ENCODE peak calls at places on chromosomes 4 and X, in ten cellular contexts. One of them, this sample, is unnamed.
A peak's percentile ranks its signal among the peaks of the same experiment; 100 is the strongest.

GRCh38 chr4:90536408-90536807 is 409.2 kb downstream of the CCSER1 start:
- DNase-seq in RWPE1: no peak
- DNase-seq in CD4-positive, alpha-beta T cell: no peak
- DNase-seq in foreskin fibroblast: no peak
- DNase-seq in tibial artery: no peak
- DNase-seq in BJ: no peak
- DNase-seq in spleen: no peak
- DNase-seq in uterus: no peak
- DNase-seq in fibroblast of pulmonary artery: no peak
- DNase-seq in neural progenitor cell: no peak
- DNase-seq in this sample: no peak

GRCh38 chr4:168432419-168433146 is 47.7 kb downstream of the DDX60L start:
- DNase-seq in CD4-positive, alpha-beta T cell: no peak
- DNase-seq in neural progenitor cell: no peak
- DNase-seq in uterus: no peak
- DNase-seq in foreskin fibroblast: no peak
- DNase-seq in RWPE1: no peak
- DNase-seq in spleen: no peak
- DNase-seq in fibroblast of pulmonary artery: no peak
- DNase-seq in BJ: no peak
- DNase-seq in tibial artery: no peak
- DNase-seq in this sample: no peak

GRCh38 chr4:85496933-85497332 is 22.0 kb downstream of the ARHGAP24 start:
- DNase-seq in RWPE1: peak; percentile 67
- DNase-seq in foreskin fibroblast: peak; percentile 91
- DNase-seq in fibroblast of pulmonary artery: peak; percentile 66
- DNase-seq in CD4-positive, alpha-beta T cell: no peak
- DNase-seq in tibial artery: no peak
- DNase-seq in spleen: no peak
- DNase-seq in BJ: peak; percentile 58
- DNase-seq in uterus: no peak
- DNase-seq in neural progenitor cell: no peak
- DNase-seq in this sample: no peak

GRCh38 chrX:22395372-22395771 is 122.7 kb downstream of the CBLL2 start:
- DNase-seq in RWPE1: peak; percentile 34
- DNase-seq in fibroblast of pulmonary artery: peak; percentile 35
- DNase-seq in CD4-positive, alpha-beta T cell: no peak
- DNase-seq in uterus: no peak
- DNase-seq in BJ: no peak
- DNase-seq in neural progenitor cell: no peak
- DNase-seq in spleen: no peak
- DNase-seq in foreskin fibroblast: peak; percentile 22
- DNase-seq in tibial artery: no peak
- DNase-seq in this sample: no peak

GRCh38 chr4:108830509-108831244 is 67.8 kb upstream of the ETNPPL start:
- DNase-seq in uterus: no peak
- DNase-seq in BJ: no peak
- DNase-seq in tibial artery: no peak
- DNase-seq in foreskin fibroblast: peak; percentile 36
- DNase-seq in spleen: no peak
- DNase-seq in fibroblast of pulmonary artery: peak; percentile 57
- DNase-seq in RWPE1: no peak
- DNase-seq in CD4-positive, alpha-beta T cell: no peak
- DNase-seq in neural progenitor cell: no peak
- DNase-seq in this sample: no peak

GRCh38 chr4:12689457-12689856 is 794.7 kb downstream of the RAB28 start:
- DNase-seq in foreskin fibroblast: no peak
- DNase-seq in neural progenitor cell: no peak
- DNase-seq in uterus: no peak
- DNase-seq in CD4-positive, alpha-beta T cell: no peak
- DNase-seq in BJ: no peak
- DNase-seq in RWPE1: no peak
- DNase-seq in spleen: no peak
- DNase-seq in fibroblast of pulmonary artery: no peak
- DNase-seq in tibial artery: no peak
- DNase-seq in this sample: no peak

GRCh38 chr4:88037936-88038335 is 30.5 kb downstream of the PKD2 start:
- DNase-seq in foreskin fibroblast: no peak
- DNase-seq in RWPE1: no peak
- DNase-seq in CD4-positive, alpha-beta T cell: no peak
- DNase-seq in neural progenitor cell: no peak
- DNase-seq in uterus: no peak
- DNase-seq in fibroblast of pulmonary artery: no peak
- DNase-seq in spleen: no peak
- DNase-seq in BJ: no peak
- DNase-seq in tibial artery: no peak
- DNase-seq in this sample: no peak

GRCh38 chrX:17654116-17654515 is 83.2 kb upstream of the SCML1 start:
- DNase-seq in fibroblast of pulmonary artery: no peak
- DNase-seq in RWPE1: no peak
- DNase-seq in uterus: no peak
- DNase-seq in CD4-positive, alpha-beta T cell: peak; percentile 1
- DNase-seq in neural progenitor cell: no peak
- DNase-seq in tibial artery: no peak
- DNase-seq in BJ: no peak
- DNase-seq in spleen: no peak
- DNase-seq in foreskin fibroblast: no peak
- DNase-seq in this sample: no peak

GRCh38 chr4:148283665-148284064 is 158.5 kb downstream of the NR3C2 start:
- DNase-seq in RWPE1: no peak
- DNase-seq in neural progenitor cell: no peak
- DNase-seq in BJ: no peak
- DNase-seq in tibial artery: no peak
- DNase-seq in foreskin fibroblast: no peak
- DNase-seq in fibroblast of pulmonary artery: no peak
- DNase-seq in uterus: no peak
- DNase-seq in CD4-positive, alpha-beta T cell: no peak
- DNase-seq in spleen: no peak
- DNase-seq in this sample: no peak

GRCh38 chrX:130393451-130394074 is 8.1 kb upstream of the GPR119 start:
- DNase-seq in RWPE1: peak; percentile 45
- DNase-seq in CD4-positive, alpha-beta T cell: no peak
- DNase-seq in fibroblast of pulmonary artery: peak; percentile 56
- DNase-seq in spleen: no peak
- DNase-seq in foreskin fibroblast: peak; percentile 76
- DNase-seq in uterus: no peak
- DNase-seq in tibial artery: no peak
- DNase-seq in neural progenitor cell: peak; percentile 65
- DNase-seq in BJ: no peak
- DNase-seq in this sample: peak; percentile 19

GRCh38 chrX:69362889-69363288 is 141.2 kb upstream of the NALF2 start:
- DNase-seq in RWPE1: no peak
- DNase-seq in CD4-positive, alpha-beta T cell: no peak
- DNase-seq in foreskin fibroblast: peak; percentile 58
- DNase-seq in uterus: peak; percentile 72
- DNase-seq in BJ: peak; percentile 18
- DNase-seq in spleen: no peak
- DNase-seq in fibroblast of pulmonary artery: peak; percentile 18
- DNase-seq in tibial artery: no peak
- DNase-seq in neural progenitor cell: no peak
- DNase-seq in this sample: no peak

GRCh38 chr4:28482580-28482979 is 1621.9 kb downstream of the STIM2 start:
- DNase-seq in neural progenitor cell: no peak
- DNase-seq in spleen: no peak
- DNase-seq in CD4-positive, alpha-beta T cell: no peak
- DNase-seq in tibial artery: no peak
- DNase-seq in RWPE1: no peak
- DNase-seq in fibroblast of pulmonary artery: no peak
- DNase-seq in foreskin fibroblast: no peak
- DNase-seq in uterus: no peak
- DNase-seq in BJ: no peak
- DNase-seq in this sample: no peak

DNA sequence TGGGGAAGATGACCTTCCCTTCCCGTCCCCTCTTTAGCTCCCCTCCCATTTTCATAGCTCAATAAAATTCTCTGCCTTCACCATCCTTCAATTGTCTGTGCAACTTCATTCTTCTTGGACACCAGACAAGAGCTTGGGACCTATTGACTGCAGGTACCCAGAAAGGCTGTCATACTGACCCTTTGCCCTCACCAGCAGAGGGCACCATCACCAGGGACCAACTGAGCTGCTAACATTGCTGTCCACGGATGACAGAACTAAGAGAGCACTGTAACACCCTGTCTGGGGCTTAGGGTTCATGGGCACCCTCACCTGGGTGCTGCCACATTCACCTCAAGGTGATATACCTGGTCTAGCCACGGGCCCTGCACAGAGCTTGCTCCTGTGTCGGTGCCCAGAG is 141.3 kb upstream of the VCX3B start:
- DNase-seq in RWPE1: no peak
- DNase-seq in BJ: no peak
- DNase-seq in fibroblast of pulmonary artery: no peak
- DNase-seq in neural progenitor cell: no peak
- DNase-seq in tibial artery: no peak
- DNase-seq in CD4-positive, alpha-beta T cell: no peak
- DNase-seq in foreskin fibroblast: no peak
- DNase-seq in uterus: no peak
- DNase-seq in spleen: no peak
- DNase-seq in this sample: no peak
- TF ChIP-seq CTCF in RWPE1: no peak
- TF ChIP-seq CTCF in BJ: no peak
- TF ChIP-seq CTCF in fibroblast of pulmonary artery: no peak
- TF ChIP-seq CTCF in neural progenitor cell: no peak
- TF ChIP-seq CTCF in tibial artery: no peak
- TF ChIP-seq CTCF in CD4-positive, alpha-beta T cell: no peak
- TF ChIP-seq CTCF in foreskin fibroblast: no peak
- TF ChIP-seq CTCF in uterus: no peak
- TF ChIP-seq CTCF in spleen: no peak
- TF ChIP-seq CTCF in this sample: no peak

DNA sequence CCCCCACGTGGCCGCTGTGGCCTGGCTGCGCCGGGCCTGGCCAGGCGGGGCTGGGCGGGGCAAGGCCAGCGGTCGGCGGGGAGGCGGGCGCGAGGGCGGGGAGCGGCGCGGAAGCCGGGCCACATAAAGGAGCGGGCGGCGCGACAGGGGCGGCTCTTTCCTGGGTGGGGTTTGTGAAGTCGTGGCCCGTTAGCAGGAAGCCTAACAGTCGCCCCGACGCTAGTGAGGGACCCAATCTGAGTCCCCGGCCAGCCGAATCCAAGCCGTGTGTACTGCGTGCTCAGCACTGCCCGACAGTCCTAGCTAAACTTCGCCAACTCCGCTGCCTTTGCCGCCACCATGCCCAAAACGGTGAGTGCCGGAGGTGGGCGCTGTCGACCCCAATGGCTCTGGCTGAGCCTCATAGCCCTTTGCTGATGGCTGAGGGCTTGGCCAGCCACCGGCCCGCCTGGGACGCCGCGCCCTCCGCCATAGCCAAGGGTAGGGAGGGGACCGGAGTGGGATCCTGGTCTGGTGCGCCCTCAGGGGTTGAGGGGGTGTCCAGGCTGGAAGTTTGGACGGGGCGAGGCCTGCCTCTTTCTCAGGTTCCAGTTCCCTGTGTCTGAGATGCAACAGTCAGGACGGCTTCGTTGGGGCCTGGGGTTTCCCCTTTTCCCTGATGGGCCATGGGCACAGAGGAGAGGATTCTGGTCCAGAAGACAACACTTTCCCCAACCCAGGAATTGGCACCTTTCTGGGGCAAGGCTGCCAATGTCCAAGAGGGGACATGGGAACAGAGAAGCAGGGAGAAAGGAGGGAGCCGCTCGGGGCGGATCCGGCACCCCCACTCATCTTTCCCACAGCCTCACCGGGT is at the start of gene MSN:
- DNase-seq in CD4-positive, alpha-beta T cell: peak; percentile 60
- DNase-seq in fibroblast of pulmonary artery: peak; percentile 54
- DNase-seq in foreskin fibroblast: peak; percentile 81
- DNase-seq in neural progenitor cell: peak; percentile 68
- DNase-seq in BJ: no peak
- DNase-seq in tibial artery: peak; percentile 88
- DNase-seq in uterus: peak; percentile 72
- DNase-seq in spleen: peak; percentile 96
- DNase-seq in RWPE1: peak; percentile 27
- DNase-seq in this sample: no peak
- TF ChIP-seq CTCF in CD4-positive, alpha-beta T cell: no peak
- TF ChIP-seq CTCF in fibroblast of pulmonary artery: peak; percentile 9
- TF ChIP-seq CTCF in foreskin fibroblast: peak; percentile 1
- TF ChIP-seq CTCF in neural progenitor cell: peak; percentile 43
- TF ChIP-seq CTCF in BJ: peak; percentile 30
- TF ChIP-seq CTCF in tibial artery: no peak
- TF ChIP-seq CTCF in uterus: no peak
- TF ChIP-seq CTCF in spleen: no peak
- TF ChIP-seq CTCF in RWPE1: no peak
- TF ChIP-seq CTCF in this sample: no peak

DNA sequence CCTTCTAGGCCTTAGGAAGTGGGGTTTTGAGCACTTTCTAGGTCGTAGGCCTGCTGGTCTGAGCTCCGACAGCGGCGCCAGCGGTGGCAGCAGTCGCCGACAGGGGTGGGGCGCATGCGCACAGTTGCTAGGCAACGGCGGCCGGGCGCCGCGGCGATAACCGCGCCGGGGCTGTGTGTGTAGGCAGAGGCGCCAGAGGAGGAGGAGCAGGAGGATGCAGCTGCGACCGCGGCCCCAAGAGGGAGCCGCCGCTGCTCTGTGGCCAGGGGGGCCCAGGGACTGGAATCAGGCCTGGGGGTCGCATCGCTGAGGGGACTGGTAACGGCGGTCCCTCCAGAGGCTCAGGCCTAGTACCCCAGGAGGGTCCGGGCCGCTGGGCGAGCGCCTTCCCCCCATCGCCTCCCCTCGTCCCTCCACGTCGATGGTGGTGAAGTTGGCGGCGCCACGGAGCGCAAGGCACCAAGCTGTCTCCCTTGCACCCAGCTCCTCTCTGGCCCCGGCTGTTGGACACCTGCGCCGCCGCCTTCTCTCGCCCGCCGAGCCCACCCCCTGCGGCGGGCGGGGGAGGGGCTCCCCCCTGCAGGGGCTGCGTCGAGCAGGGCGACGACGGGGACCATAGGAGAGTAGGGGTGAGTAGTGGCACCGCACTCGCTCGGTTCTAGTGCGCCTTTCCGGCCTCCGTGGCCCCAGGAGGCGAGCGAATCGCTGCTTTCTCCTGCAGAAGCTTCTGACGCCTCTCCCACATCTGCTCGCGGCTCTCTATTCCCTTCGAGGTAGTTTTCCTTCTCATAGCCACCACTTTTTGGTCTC is 58.6 kb upstream of the ZC4H2 start:
- DNase-seq in BJ: peak; percentile 35
- DNase-seq in foreskin fibroblast: peak; percentile 91
- DNase-seq in RWPE1: peak; percentile 10
- DNase-seq in CD4-positive, alpha-beta T cell: peak; percentile 78
- DNase-seq in spleen: peak; percentile 92
- DNase-seq in fibroblast of pulmonary artery: peak; percentile 68
- DNase-seq in neural progenitor cell: peak; percentile 93
- DNase-seq in tibial artery: peak; percentile 81
- DNase-seq in uterus: peak; percentile 71
- DNase-seq in this sample: peak; percentile 82
- TF ChIP-seq CTCF in BJ: peak; percentile 54
- TF ChIP-seq CTCF in foreskin fibroblast: peak; percentile 43
- TF ChIP-seq CTCF in RWPE1: no peak
- TF ChIP-seq CTCF in CD4-positive, alpha-beta T cell: peak; percentile 65
- TF ChIP-seq CTCF in spleen: peak; percentile 72
- TF ChIP-seq CTCF in fibroblast of pulmonary artery: no peak
- TF ChIP-seq CTCF in neural progenitor cell: peak; percentile 54
- TF ChIP-seq CTCF in tibial artery: peak; percentile 61
- TF ChIP-seq CTCF in uterus: peak; percentile 30
- TF ChIP-seq CTCF in this sample: peak; percentile 52

DNA sequence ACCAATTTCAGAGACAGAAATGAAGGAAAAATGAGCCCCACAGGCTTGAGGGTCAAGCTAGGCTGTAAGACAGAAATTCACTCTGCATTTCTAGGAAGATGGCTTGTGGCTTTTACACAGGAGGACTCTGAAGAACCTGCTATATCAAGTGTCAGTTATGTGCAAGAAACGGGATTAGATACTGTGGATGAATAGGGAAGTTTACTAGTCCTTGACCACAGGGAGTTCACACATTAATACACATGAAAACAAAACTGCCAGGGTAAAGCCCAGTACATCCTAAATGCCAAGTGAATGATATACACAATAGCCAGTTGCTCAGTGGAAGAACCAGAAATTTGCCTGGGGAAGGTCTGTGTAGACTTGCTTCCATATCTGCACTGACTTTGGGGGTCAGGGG is 53.5 kb downstream of the TMEM131L start:
- DNase-seq in spleen: no peak
- DNase-seq in foreskin fibroblast: no peak
- DNase-seq in CD4-positive, alpha-beta T cell: no peak
- DNase-seq in tibial artery: no peak
- DNase-seq in neural progenitor cell: no peak
- DNase-seq in BJ: no peak
- DNase-seq in uterus: no peak
- DNase-seq in RWPE1: no peak
- DNase-seq in fibroblast of pulmonary artery: no peak
- DNase-seq in this sample: no peak
- TF ChIP-seq CTCF in spleen: no peak
- TF ChIP-seq CTCF in foreskin fibroblast: no peak
- TF ChIP-seq CTCF in CD4-positive, alpha-beta T cell: no peak
- TF ChIP-seq CTCF in tibial artery: no peak
- TF ChIP-seq CTCF in neural progenitor cell: no peak
- TF ChIP-seq CTCF in BJ: no peak
- TF ChIP-seq CTCF in uterus: no peak
- TF ChIP-seq CTCF in RWPE1: no peak
- TF ChIP-seq CTCF in fibroblast of pulmonary artery: no peak
- TF ChIP-seq CTCF in this sample: no peak